ENCODE peak calls at places on chromosomes 7 and 10, in eight cellular contexts. One of them, this sample, is unnamed. For H3K27me3, the result is how much of the 10 kb centered on the place peaks cover.

GRCh38 chr10:58952747-58953466 is 223.5 kb upstream of the PHYHIPL start:
- DNase-seq in lower lobe of right lung: no peak
- DNase-seq in brain microvascular endothelial cell: peak
- DNase-seq in adrenal gland: peak
- DNase-seq in ovary: peak
- DNase-seq in IMR-90: peak
- DNase-seq in right atrium auricular region: peak
- DNase-seq in breast epithelium: no peak
- DNase-seq in this sample: no peak

GRCh38 chr10:121668336-121669009 is 70.2 kb upstream of the FGFR2 start:
- DNase-seq in adrenal gland: peak
- DNase-seq in ovary: peak
- DNase-seq in IMR-90: no peak
- DNase-seq in brain microvascular endothelial cell: no peak
- DNase-seq in breast epithelium: peak
- DNase-seq in lower lobe of right lung: peak
- DNase-seq in right atrium auricular region: no peak
- DNase-seq in this sample: peak

GRCh38 chr7:73515184-73515583 is 6.9 kb downstream of the BAZ1B start:
- DNase-seq in right atrium auricular region: no peak
- DNase-seq in IMR-90: no peak
- DNase-seq in brain microvascular endothelial cell: no peak
- DNase-seq in lower lobe of right lung: no peak
- DNase-seq in adrenal gland: no peak
- DNase-seq in ovary: no peak
- DNase-seq in breast epithelium: no peak
- DNase-seq in this sample: no peak

GRCh38 chr10:102665904-102666509 is 21.7 kb downstream of the TRIM8 start:
- DNase-seq in right atrium auricular region: no peak
- DNase-seq in breast epithelium: no peak
- DNase-seq in lower lobe of right lung: no peak
- DNase-seq in IMR-90: no peak
- DNase-seq in adrenal gland: no peak
- DNase-seq in brain microvascular endothelial cell: no peak
- DNase-seq in ovary: no peak
- DNase-seq in this sample: no peak

GRCh38 chr7:157851501-157852067 is 514.8 kb downstream of the DNAJB6 start:
- DNase-seq in breast epithelium: peak
- DNase-seq in ovary: no peak
- DNase-seq in right atrium auricular region: peak
- DNase-seq in IMR-90: no peak
- DNase-seq in lower lobe of right lung: peak
- DNase-seq in adrenal gland: peak
- DNase-seq in brain microvascular endothelial cell: no peak
- DNase-seq in this sample: peak

GRCh38 chr7:47943676-47944474 is 4.4 kb downstream of the PKD1L1 start:
- DNase-seq in lower lobe of right lung: no peak
- DNase-seq in ovary: no peak
- DNase-seq in IMR-90: no peak
- DNase-seq in breast epithelium: no peak
- DNase-seq in right atrium auricular region: no peak
- DNase-seq in adrenal gland: no peak
- DNase-seq in brain microvascular endothelial cell: no peak
- DNase-seq in this sample: peak

GRCh38 chr7:67758551-67758950 is 761.9 kb downstream of the TYW1 start:
- DNase-seq in IMR-90: no peak
- DNase-seq in right atrium auricular region: no peak
- DNase-seq in ovary: no peak
- DNase-seq in breast epithelium: no peak
- DNase-seq in lower lobe of right lung: no peak
- DNase-seq in adrenal gland: no peak
- DNase-seq in brain microvascular endothelial cell: no peak
- DNase-seq in this sample: no peak

GRCh38 chr10:114479307-114479706 is 75.0 kb upstream of the AFAP1L2 start:
- DNase-seq in breast epithelium: no peak
- DNase-seq in ovary: peak
- DNase-seq in lower lobe of right lung: no peak
- DNase-seq in adrenal gland: peak
- DNase-seq in brain microvascular endothelial cell: no peak
- DNase-seq in right atrium auricular region: peak
- DNase-seq in IMR-90: no peak
- DNase-seq in this sample: no peak

GRCh38 chr7:155508372-155509024 is 37.9 kb downstream of the CNPY1 start:
- DNase-seq in IMR-90: no peak
- DNase-seq in brain microvascular endothelial cell: no peak
- DNase-seq in breast epithelium: no peak
- DNase-seq in right atrium auricular region: no peak
- DNase-seq in lower lobe of right lung: no peak
- DNase-seq in ovary: no peak
- DNase-seq in adrenal gland: no peak
- DNase-seq in this sample: no peak

GRCh38 chr7:155509725-155510551 is 36.4 kb downstream of the CNPY1 start:
- DNase-seq in ovary: no peak
- DNase-seq in breast epithelium: no peak
- DNase-seq in IMR-90: no peak
- DNase-seq in right atrium auricular region: no peak
- DNase-seq in adrenal gland: no peak
- DNase-seq in lower lobe of right lung: no peak
- DNase-seq in brain microvascular endothelial cell: no peak
- DNase-seq in this sample: no peak

GRCh38 chr7:155509025-155509724 is 37.2 kb downstream of the CNPY1 start:
- DNase-seq in breast epithelium: no peak
- DNase-seq in lower lobe of right lung: no peak
- DNase-seq in IMR-90: no peak
- DNase-seq in right atrium auricular region: no peak
- DNase-seq in ovary: no peak
- DNase-seq in adrenal gland: no peak
- DNase-seq in brain microvascular endothelial cell: no peak
- DNase-seq in this sample: no peak

GRCh38 chr7:155505422-155505793 is 41.0 kb downstream of the CNPY1 start:
- DNase-seq in lower lobe of right lung: no peak
- DNase-seq in adrenal gland: no peak
- DNase-seq in brain microvascular endothelial cell: no peak
- DNase-seq in right atrium auricular region: no peak
- DNase-seq in IMR-90: no peak
- DNase-seq in breast epithelium: no peak
- DNase-seq in ovary: no peak
- DNase-seq in this sample: no peak

DNA sequence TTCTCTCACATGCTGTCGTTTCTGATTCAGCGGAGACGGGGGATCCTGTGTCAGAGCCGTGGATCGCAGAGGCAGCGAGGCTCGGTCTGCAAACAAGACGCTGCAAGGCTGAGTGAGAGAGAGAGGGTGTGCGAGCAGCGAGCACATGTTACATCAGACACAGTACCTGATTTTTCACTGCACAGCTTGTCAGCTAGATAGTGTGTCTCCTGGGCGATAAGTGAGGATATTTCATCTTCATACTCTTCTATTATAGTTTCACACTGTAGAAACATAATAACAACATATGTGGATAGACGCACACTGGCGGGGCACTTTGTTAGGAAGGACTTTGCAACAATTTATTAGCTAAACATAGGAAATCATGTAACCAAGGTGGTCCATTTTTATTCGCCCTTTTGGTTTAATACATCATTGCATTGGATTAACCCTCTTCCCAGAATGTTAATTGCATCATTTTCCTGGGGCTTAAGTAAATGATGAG is 39.5 kb downstream of the CNPY1 start:
- DNase-seq in breast epithelium: no peak
- DNase-seq in ovary: no peak
- DNase-seq in brain microvascular endothelial cell: no peak
- DNase-seq in lower lobe of right lung: no peak
- DNase-seq in right atrium auricular region: no peak
- DNase-seq in adrenal gland: peak
- DNase-seq in IMR-90: peak
- DNase-seq in this sample: no peak
- H3K27me3 ChIP-seq in breast epithelium: under half
- H3K27me3 ChIP-seq in ovary: under half
- H3K27me3 ChIP-seq in brain microvascular endothelial cell: half or more
- H3K27me3 ChIP-seq in lower lobe of right lung: half or more
- H3K27me3 ChIP-seq in right atrium auricular region: under half
- H3K27me3 ChIP-seq in adrenal gland: half or more
- H3K27me3 ChIP-seq in IMR-90: under half
- H3K27me3 ChIP-seq in this sample: under half

GRCh38 chr10:97937054-97937453 is 87.4 kb downstream of the GOLGA7B start:
- DNase-seq in lower lobe of right lung: no peak
- DNase-seq in breast epithelium: no peak
- DNase-seq in adrenal gland: no peak
- DNase-seq in brain microvascular endothelial cell: no peak
- DNase-seq in ovary: no peak
- DNase-seq in IMR-90: no peak
- DNase-seq in right atrium auricular region: no peak
- DNase-seq in this sample: no peak

GRCh38 chr10:97937928-97938327 is 88.3 kb downstream of the GOLGA7B start:
- DNase-seq in IMR-90: no peak
- DNase-seq in right atrium auricular region: no peak
- DNase-seq in breast epithelium: no peak
- DNase-seq in lower lobe of right lung: no peak
- DNase-seq in ovary: no peak
- DNase-seq in adrenal gland: no peak
- DNase-seq in brain microvascular endothelial cell: no peak
- DNase-seq in this sample: no peak

GRCh38 chr10:97940534-97940933 is 89.9 kb downstream of the CRTAC1 start:
- DNase-seq in adrenal gland: no peak
- DNase-seq in ovary: no peak
- DNase-seq in IMR-90: no peak
- DNase-seq in breast epithelium: no peak
- DNase-seq in brain microvascular endothelial cell: no peak
- DNase-seq in right atrium auricular region: no peak
- DNase-seq in lower lobe of right lung: no peak
- DNase-seq in this sample: no peak

GRCh38 chr10:97936126-97936525 is 86.5 kb downstream of the GOLGA7B start:
- DNase-seq in brain microvascular endothelial cell: no peak
- DNase-seq in right atrium auricular region: no peak
- DNase-seq in breast epithelium: no peak
- DNase-seq in ovary: no peak
- DNase-seq in IMR-90: no peak
- DNase-seq in adrenal gland: no peak
- DNase-seq in lower lobe of right lung: no peak
- DNase-seq in this sample: no peak

DNA sequence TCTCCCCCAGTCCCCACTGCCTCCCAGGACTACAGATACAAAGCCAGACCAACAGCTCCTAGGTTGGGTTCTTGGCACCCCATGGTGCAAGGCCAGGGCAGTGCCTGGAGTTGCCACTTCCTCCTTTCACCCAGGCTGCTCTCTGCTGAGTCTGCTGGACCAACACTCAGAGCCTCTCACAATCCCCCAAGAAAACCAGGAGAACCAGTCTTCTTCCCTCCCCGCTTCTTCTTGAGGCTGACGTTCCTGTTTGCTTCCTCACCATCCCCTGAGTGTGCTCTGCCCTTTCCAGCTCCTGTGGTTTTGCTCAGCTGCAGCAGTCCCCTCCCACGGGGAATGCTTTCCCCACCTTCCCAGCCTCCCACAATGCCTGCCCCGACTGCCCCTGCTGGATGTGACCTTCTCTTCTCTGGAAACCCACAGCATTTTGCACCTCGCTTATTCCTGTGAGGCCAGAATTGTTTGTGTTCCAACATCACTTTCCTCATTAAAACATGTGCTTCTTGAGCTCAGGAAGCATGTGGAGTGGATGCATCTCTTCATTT is 89.9 kb downstream of the GOLGA7B start:
- DNase-seq in breast epithelium: no peak
- DNase-seq in IMR-90: no peak
- DNase-seq in brain microvascular endothelial cell: no peak
- DNase-seq in ovary: no peak
- DNase-seq in right atrium auricular region: no peak
- DNase-seq in adrenal gland: no peak
- DNase-seq in lower lobe of right lung: no peak
- DNase-seq in this sample: no peak
- H3K27me3 ChIP-seq in breast epithelium: under half
- H3K27me3 ChIP-seq in IMR-90: under half
- H3K27me3 ChIP-seq in brain microvascular endothelial cell: under half
- H3K27me3 ChIP-seq in ovary: under half
- H3K27me3 ChIP-seq in right atrium auricular region: under half
- H3K27me3 ChIP-seq in adrenal gland: under half
- H3K27me3 ChIP-seq in lower lobe of right lung: under half
- H3K27me3 ChIP-seq in this sample: under half

GRCh38 chr7:31640329-31640728 is 46.7 kb upstream of the PPP1R17 start:
- DNase-seq in adrenal gland: no peak
- DNase-seq in brain microvascular endothelial cell: no peak
- DNase-seq in breast epithelium: no peak
- DNase-seq in lower lobe of right lung: no peak
- DNase-seq in ovary: no peak
- DNase-seq in IMR-90: no peak
- DNase-seq in right atrium auricular region: no peak
- DNase-seq in this sample: no peak

GRCh38 chr7:31648288-31648687 is 38.7 kb upstream of the PPP1R17 start:
- DNase-seq in brain microvascular endothelial cell: peak
- DNase-seq in breast epithelium: no peak
- DNase-seq in right atrium auricular region: no peak
- DNase-seq in ovary: no peak
- DNase-seq in lower lobe of right lung: no peak
- DNase-seq in IMR-90: peak
- DNase-seq in adrenal gland: no peak
- DNase-seq in this sample: no peak

GRCh38 chr7:31646969-31647368 is 40.0 kb upstream of the PPP1R17 start:
- DNase-seq in brain microvascular endothelial cell: no peak
- DNase-seq in IMR-90: no peak
- DNase-seq in breast epithelium: no peak
- DNase-seq in lower lobe of right lung: no peak
- DNase-seq in ovary: no peak
- DNase-seq in adrenal gland: no peak
- DNase-seq in right atrium auricular region: no peak
- DNase-seq in this sample: no peak

DNA sequence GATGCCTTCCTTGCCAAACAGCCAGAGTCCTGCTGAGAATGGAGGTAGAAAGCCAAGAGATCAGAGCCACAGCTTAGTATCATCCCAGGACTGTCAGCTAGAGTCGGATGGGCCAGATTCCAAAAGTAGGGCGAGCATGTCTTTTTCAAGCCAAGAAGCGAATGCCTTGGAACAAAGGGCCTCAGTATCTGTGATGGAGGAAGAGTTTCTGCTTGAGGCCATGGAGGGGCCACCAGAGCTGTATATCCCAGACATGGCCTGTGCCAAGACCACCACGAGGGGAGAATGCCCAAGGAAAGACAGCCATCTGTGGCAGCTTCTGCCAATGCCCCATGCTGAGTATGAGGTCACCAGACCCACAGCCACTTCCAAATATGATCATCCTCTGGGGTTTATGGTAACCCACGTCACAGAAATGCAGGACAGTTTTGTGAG is 44.3 kb upstream of the PPP1R17 start:
- DNase-seq in right atrium auricular region: no peak
- DNase-seq in adrenal gland: no peak
- DNase-seq in IMR-90: no peak
- DNase-seq in breast epithelium: peak
- DNase-seq in ovary: no peak
- DNase-seq in lower lobe of right lung: no peak
- DNase-seq in brain microvascular endothelial cell: no peak
- DNase-seq in this sample: peak
- H3K27me3 ChIP-seq in right atrium auricular region: under half
- H3K27me3 ChIP-seq in adrenal gland: under half
- H3K27me3 ChIP-seq in IMR-90: under half
- H3K27me3 ChIP-seq in breast epithelium: under half
- H3K27me3 ChIP-seq in ovary: under half
- H3K27me3 ChIP-seq in lower lobe of right lung: under half
- H3K27me3 ChIP-seq in brain microvascular endothelial cell: under half
- H3K27me3 ChIP-seq in this sample: under half

GRCh38 chr7:39404910-39405309 is 161.3 kb upstream of the YAE1 start:
- DNase-seq in IMR-90: no peak
- DNase-seq in brain microvascular endothelial cell: no peak
- DNase-seq in right atrium auricular region: no peak
- DNase-seq in ovary: no peak
- DNase-seq in lower lobe of right lung: no peak
- DNase-seq in breast epithelium: no peak
- DNase-seq in adrenal gland: no peak
- DNase-seq in this sample: no peak

GRCh38 chr7:39399976-39400375 is 166.2 kb upstream of the YAE1 start:
- DNase-seq in ovary: no peak
- DNase-seq in right atrium auricular region: no peak
- DNase-seq in brain microvascular endothelial cell: no peak
- DNase-seq in breast epithelium: no peak
- DNase-seq in IMR-90: no peak
- DNase-seq in adrenal gland: no peak
- DNase-seq in lower lobe of right lung: no peak
- DNase-seq in this sample: no peak

GRCh38 chr7:39399458-39399857 is 166.7 kb upstream of the YAE1 start:
- DNase-seq in right atrium auricular region: no peak
- DNase-seq in brain microvascular endothelial cell: no peak
- DNase-seq in adrenal gland: no peak
- DNase-seq in ovary: no peak
- DNase-seq in lower lobe of right lung: no peak
- DNase-seq in breast epithelium: no peak
- DNase-seq in IMR-90: no peak
- DNase-seq in this sample: no peak

GRCh38 chr7:39405591-39405990 is 160.6 kb upstream of the YAE1 start:
- DNase-seq in right atrium auricular region: no peak
- DNase-seq in IMR-90: no peak
- DNase-seq in breast epithelium: no peak
- DNase-seq in lower lobe of right lung: no peak
- DNase-seq in adrenal gland: no peak
- DNase-seq in ovary: no peak
- DNase-seq in brain microvascular endothelial cell: no peak
- DNase-seq in this sample: no peak

GRCh38 chr7:39400836-39401235 is 165.4 kb upstream of the YAE1 start:
- DNase-seq in brain microvascular endothelial cell: no peak
- DNase-seq in IMR-90: no peak
- DNase-seq in lower lobe of right lung: no peak
- DNase-seq in breast epithelium: no peak
- DNase-seq in ovary: no peak
- DNase-seq in right atrium auricular region: no peak
- DNase-seq in adrenal gland: no peak
- DNase-seq in this sample: no peak
- H3K27me3 ChIP-seq in brain microvascular endothelial cell: under half
- H3K27me3 ChIP-seq in IMR-90: under half
- H3K27me3 ChIP-seq in lower lobe of right lung: under half
- H3K27me3 ChIP-seq in breast epithelium: under half
- H3K27me3 ChIP-seq in ovary: under half
- H3K27me3 ChIP-seq in right atrium auricular region: under half
- H3K27me3 ChIP-seq in adrenal gland: under half
- H3K27me3 ChIP-seq in this sample: under half

This sample was measured in MG63.